ENCODE peak calls at places on chromosomes 4 and X, in four cellular contexts. M, F, P and Z are unnamed samples.
A peak's percentile ranks its signal among the peaks of the same experiment; 100 is the strongest.

GRCh38 chr4:55925235-55925634 is 23.5 kb upstream of the CEP135 start:
- DNase-seq in P (no peak), M (no peak), F (no peak), Z (no peak)

GRCh38 chr4:89021678-89022077 is 35.3 kb downstream of the FAM13A start:
- DNase-seq in P (no peak), F (no peak), M (no peak), Z (no peak)

GRCh38 chr4:53711916-53712315 is 120.6 kb upstream of the LNX1 start:
- DNase-seq in F (no peak), M (no peak), P (no peak), Z (no peak)

GRCh38 chrX:1657367-1658082 is 42.7 kb downstream of the ASMT start:
- DNase-seq in F (peak; percentile 59), M (peak; percentile 45), P (no peak), Z (peak; percentile 18)

GRCh38 chr4:83232087-83232486 is 52.5 kb downstream of the COQ2 start:
- DNase-seq in P (no peak), M (no peak), F (no peak), Z (no peak)

GRCh38 chrX:9785944-9786741 is at the start of gene SHROOM2:
- DNase-seq in F (peak; percentile 15), M (no peak), P (no peak), Z (peak; percentile 7)

GRCh38 chr4:99202536-99202935 is 16.5 kb downstream of the ADH6 start:
- DNase-seq in P (no peak), F (no peak), M (no peak), Z (no peak)

GRCh38 chr4:158322119-158322518 is 111.8 kb downstream of the TMEM144 start:
- DNase-seq in P (no peak), M (no peak), F (no peak), Z (no peak)

GRCh38 chr4:31370866-31371465 is 650.8 kb downstream of the PCDH7 start:
- DNase-seq in F (peak; percentile 18), P (no peak), M (peak; percentile 46), Z (peak; percentile 1)

GRCh38 chrX:31272472-31272775 is 200.6 kb upstream of the FTHL17 start:
- DNase-seq in P (no peak), M (no peak), F (no peak), Z (no peak)

GRCh38 chr4:5639556-5639955 is 68.8 kb downstream of the EVC2 start:
- DNase-seq in P (no peak), F (no peak), M (no peak), Z (no peak)

GRCh38 chr4:56530269-56531148 is 24.9 kb downstream of the ARL9 start:
- DNase-seq in M (peak; percentile 65), P (peak; percentile 40), F (peak; percentile 87), Z (peak; percentile 88)

GRCh38 chr4:21726255-21726815 is 222.2 kb downstream of the KCNIP4 start:
- DNase-seq in P (no peak), F (no peak), M (peak; percentile 3), Z (no peak)